ENCODE peak calls at places on chromosomes 1 and 21, in five cellular contexts. N is activated naive CD4-positive, alpha-beta T cell treated with Interleukin-2 at 50 U/mL for 16 hours; I is COR-L47; Z is HuH-7.5; M is GM04504. L is an unnamed sample.
A peak's percentile ranks its signal among the peaks of the same experiment; 100 is the strongest.

GRCh38 chr1:25088946-25089345 is 143.4 kb downstream of the SYF2 start:
- DNase-seq in N (no peak), I (no peak), Z (no peak), M (no peak), L (no peak)

GRCh38 chr1:41955461-41956159 is 36.9 kb upstream of the HIVEP3 start:
- DNase-seq in N (no peak), I (no peak), Z (no peak), M (peak; percentile 78), L (peak; percentile 85)

GRCh38 chr1:196873385-196873784 is 14.5 kb upstream of the CFHR4 start:
- DNase-seq in N (no peak), I (no peak), Z (no peak), M (no peak), L (no peak)

GRCh38 chr1:61887921-61888564 is 145.8 kb downstream of the PATJ start:
- DNase-seq in N (no peak), I (no peak), Z (no peak), M (no peak), L (no peak)

GRCh38 chr1:199204231-199204630 is 565.4 kb downstream of the PTPRC start:
- DNase-seq in N (no peak), I (no peak), Z (no peak), M (no peak), L (no peak)

GRCh38 chr1:43430831-43431230 is 22.9 kb downstream of the HYI start:
- DNase-seq in N (no peak), I (no peak), Z (no peak), M (no peak), L (no peak)

GRCh38 chr1:15170071-15170470 is 16.5 kb downstream of the TMEM51 start:
- DNase-seq in N (no peak), I (no peak), Z (no peak), M (no peak), L (no peak)

GRCh38 chr1:221635305-221635704 is 106.6 kb downstream of the DUSP10 start:
- DNase-seq in N (no peak), I (no peak), Z (no peak), M (no peak), L (no peak)

GRCh38 chr1:223258751-223259177 is 105.2 kb downstream of the SUSD4 start:
- DNase-seq in N (no peak), I (peak; percentile 62), Z (peak; percentile 47), M (no peak), L (peak; percentile 22)

GRCh38 chr1:31984419-31985347 is 29.0 kb upstream of the KHDRBS1 start:
- DNase-seq in N (peak; percentile 37), I (no peak), Z (no peak), M (peak; percentile 7), L (peak; percentile 26)

GRCh38 chr1:197080323-197080722 is 13.3 kb upstream of the F13B start:
- DNase-seq in N (no peak), I (no peak), Z (no peak), M (no peak), L (no peak)

GRCh38 chr1:233627823-233628222 is 13.9 kb downstream of the KCNK1 start:
- DNase-seq in N (no peak), I (no peak), Z (no peak), M (no peak), L (no peak)

GRCh38 chr1:65330822-65331221 is 21.5 kb downstream of the DNAJC6 start:
- DNase-seq in N (no peak), I (no peak), Z (no peak), M (no peak), L (no peak)

GRCh38 chr1:153397056-153397923 is 6.4 kb upstream of the S100A8 start:
- DNase-seq in N (no peak), I (no peak), Z (no peak), M (no peak), L (no peak)

GRCh38 chr1:203085528-203086406 is at the start of gene MYOG:
- DNase-seq in N (no peak), I (no peak), Z (no peak), M (no peak), L (no peak)

GRCh38 chr1:66834926-66835325 is 33.9 kb upstream of the INSL5 start:
- DNase-seq in N (no peak), I (no peak), Z (no peak), M (no peak), L (no peak)

GRCh38 chr1:157085416-157085815 is 14.2 kb downstream of the ETV3L start:
- DNase-seq in N (no peak), I (no peak), Z (no peak), M (no peak), L (no peak)

GRCh38 chr1:44293761-44294315 is 61.2 kb downstream of the ERI3 start:
- DNase-seq in N (no peak), I (no peak), Z (no peak), M (no peak), L (no peak)

GRCh38 chr21:25039461-25040380 is 567.6 kb downstream of the MRPL39 start:
- DNase-seq in N (no peak), I (peak; percentile 60), Z (no peak), M (no peak), L (no peak)

GRCh38 chr1:98903261-98903660 is 101.4 kb downstream of the PLPPR5 start:
- DNase-seq in N (no peak), I (no peak), Z (no peak), M (peak; percentile 25), L (peak; percentile 79)

GRCh38 chr1:4657920-4658585 is 3.6 kb downstream of the AJAP1 start:
- DNase-seq in N (no peak), I (no peak), Z (no peak), M (no peak), L (no peak)

GRCh38 chr1:222043444-222044292 is 301.8 kb upstream of the DUSP10 start:
- DNase-seq in N (no peak), I (no peak), Z (no peak), M (peak; percentile 87), L (peak; percentile 59)

GRCh38 chr1:162708286-162708685 is 76.0 kb downstream of the DDR2 start:
- DNase-seq in N (no peak), I (no peak), Z (no peak), M (no peak), L (no peak)

GRCh38 chr1:203667616-203668015 is 41.0 kb downstream of the ATP2B4 start:
- DNase-seq in N (no peak), I (no peak), Z (no peak), M (no peak), L (no peak)

GRCh38 chr1:55876276-55877060 is 661.3 kb upstream of the USP24 start:
- DNase-seq in N (no peak), I (no peak), Z (no peak), M (no peak), L (no peak)

GRCh38 chr1:6052543-6053205 is 7.0 kb downstream of the KCNAB2 start:
- DNase-seq in N (peak; percentile 45), I (peak; percentile 68), Z (peak; percentile 80), M (no peak), L (no peak)

GRCh38 chr1:96313216-96313615 is 408.4 kb upstream of the PTBP2 start:
- DNase-seq in N (no peak), I (no peak), Z (no peak), M (peak; percentile 28), L (peak; percentile 52)

GRCh38 chr1:21619041-21619947 is 49.9 kb downstream of the RAP1GAP start:
- DNase-seq in N (no peak), I (no peak), Z (no peak), M (no peak), L (no peak)